ENCODE peak calls at places on chromosomes 7 and 10, in four cellular contexts. One of them, this sample, is unnamed.

GRCh38 chr7:139941866-139942265 is 112.8 kb downstream of the TBXAS1 start:
- DNase-seq in GM12878: no peak
- DNase-seq in H1: no peak
- DNase-seq in K562: no peak
- DNase-seq in this sample: no peak

GRCh38 chr7:24828871-24829661 is 71.8 kb upstream of the GSDME start:
- DNase-seq in K562: peak; percentile 54
- DNase-seq in H1: no peak
- DNase-seq in GM12878: no peak
- DNase-seq in this sample: no peak

GRCh38 chr7:10973942-10974716 is 457 bp downstream of the PHF14 start:
- DNase-seq in H1: no peak
- DNase-seq in GM12878: no peak
- DNase-seq in K562: peak; percentile 45
- DNase-seq in this sample: peak; percentile 44

GRCh38 chr7:90483236-90483635 is 13.8 kb downstream of the PTTG1IP2 start:
- DNase-seq in GM12878: no peak
- DNase-seq in H1: no peak
- DNase-seq in K562: no peak
- DNase-seq in this sample: no peak

GRCh38 chr7:79452495-79453265 is 787 bp downstream of the MAGI2 start:
- DNase-seq in K562: no peak
- DNase-seq in GM12878: no peak
- DNase-seq in H1: no peak
- DNase-seq in this sample: peak; percentile 26

GRCh38 chr10:28326516-28327493 is 23.9 kb upstream of the MPP7 start:
- DNase-seq in K562: no peak
- DNase-seq in GM12878: no peak
- DNase-seq in H1: no peak
- DNase-seq in this sample: peak; percentile 63

GRCh38 chr7:101943889-101944605 is 126.6 kb downstream of the CUX1 start:
- DNase-seq in GM12878: no peak
- DNase-seq in K562: no peak
- DNase-seq in H1: no peak
- DNase-seq in this sample: no peak

GRCh38 chr7:32560075-32560474 is 64.8 kb downstream of the AVL9 start:
- DNase-seq in H1: no peak
- DNase-seq in GM12878: no peak
- DNase-seq in K562: no peak
- DNase-seq in this sample: no peak

GRCh38 chr10:42971251-42971599 is 105.6 kb upstream of the RET start:
- DNase-seq in K562: no peak
- DNase-seq in H1: no peak
- DNase-seq in GM12878: no peak
- DNase-seq in this sample: no peak

GRCh38 chr10:61642692-61643091 is 20.0 kb upstream of the CABCOCO1 start:
- DNase-seq in H1: no peak
- DNase-seq in GM12878: no peak
- DNase-seq in K562: no peak
- DNase-seq in this sample: peak; percentile 82

GRCh38 chr7:137501561-137501960 is 158.0 kb upstream of the PTN start:
- DNase-seq in K562: no peak
- DNase-seq in H1: no peak
- DNase-seq in GM12878: no peak
- DNase-seq in this sample: no peak

GRCh38 chr10:52027055-52027454 is 287.0 kb upstream of the DKK1 start:
- DNase-seq in GM12878: no peak
- DNase-seq in K562: no peak
- DNase-seq in H1: no peak
- DNase-seq in this sample: peak; percentile 82

GRCh38 chr7:78226059-78226658 is 427.6 kb downstream of the PHTF2 start:
- DNase-seq in GM12878: no peak
- DNase-seq in H1: peak; percentile 19
- DNase-seq in K562: peak; percentile 64
- DNase-seq in this sample: peak; percentile 45

DNA sequence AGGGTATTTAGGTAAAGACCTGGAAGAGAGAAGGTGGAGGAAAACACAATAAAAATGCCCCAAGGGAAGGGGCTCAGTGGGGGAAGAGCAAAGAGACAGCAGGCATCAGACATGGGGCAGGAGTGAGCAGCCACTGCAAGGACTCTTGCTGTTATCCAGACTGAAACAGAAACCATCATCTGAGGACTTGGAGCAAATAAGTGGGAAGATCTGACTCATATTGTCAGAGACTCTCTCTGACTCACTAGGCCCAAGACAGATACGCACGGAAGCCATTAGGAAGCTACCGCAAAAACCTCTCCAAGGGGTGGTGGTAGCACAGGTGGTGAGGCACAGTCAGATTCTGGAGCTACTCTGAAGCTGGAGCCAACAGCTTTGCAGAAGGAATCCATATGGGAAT is 110.7 kb downstream of the RNF32 start:
- DNase-seq in K562: peak; percentile 27
- DNase-seq in GM12878: no peak
- DNase-seq in H1: no peak
- DNase-seq in this sample: peak; percentile 97
- TF ChIP-seq CHD1 in K562: no peak
- TF ChIP-seq CHD1 in GM12878: no peak
- TF ChIP-seq CHD1 in H1: no peak
- TF ChIP-seq CHD1 in this sample: no peak

GRCh38 chr10:72227826-72228225 is 11.8 kb upstream of the ASCC1 start:
- DNase-seq in K562: no peak
- DNase-seq in GM12878: no peak
- DNase-seq in H1: no peak
- DNase-seq in this sample: no peak
- TF ChIP-seq CHD1 in K562: no peak
- TF ChIP-seq CHD1 in GM12878: no peak
- TF ChIP-seq CHD1 in H1: no peak
- TF ChIP-seq CHD1 in this sample: no peak

DNA sequence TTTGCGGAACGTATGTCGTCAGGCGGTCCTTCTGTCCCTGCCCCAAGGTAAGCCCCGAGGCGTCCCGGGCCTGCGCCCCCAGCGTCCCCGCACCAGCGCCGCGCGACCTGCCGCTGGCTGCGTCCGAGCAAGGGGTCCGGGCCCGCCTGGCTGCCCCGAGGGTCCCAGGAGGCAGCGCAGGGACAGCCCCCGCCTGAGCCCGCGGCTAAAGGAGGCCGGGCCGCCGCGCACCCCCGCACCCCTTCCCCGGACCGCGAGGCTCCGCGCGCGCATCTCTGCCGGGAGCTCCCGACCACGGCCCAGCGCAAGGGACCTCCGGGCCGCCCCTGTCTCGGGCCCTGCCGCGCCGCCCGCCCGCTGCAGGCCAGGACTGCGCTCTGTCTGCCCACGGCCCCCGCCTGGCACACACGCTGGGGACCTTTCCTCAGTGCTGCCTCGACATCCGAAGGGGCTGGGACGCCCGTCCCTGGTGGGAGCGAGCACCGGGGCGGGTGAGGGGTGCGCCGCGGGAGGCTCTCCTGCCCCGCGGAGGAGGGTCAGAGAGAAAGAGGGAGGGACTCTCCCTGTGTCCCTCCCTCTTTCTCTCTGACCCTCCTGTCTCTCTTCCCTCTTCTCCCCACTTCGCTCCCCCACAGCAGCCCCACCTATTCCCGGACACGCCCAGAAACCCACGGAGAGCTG is 25.0 kb downstream of the SHH start:
- DNase-seq in H1: no peak
- DNase-seq in K562: no peak
- DNase-seq in GM12878: no peak
- DNase-seq in this sample: no peak
- TF ChIP-seq CHD1 in H1: no peak
- TF ChIP-seq CHD1 in K562: no peak
- TF ChIP-seq CHD1 in GM12878: no peak
- TF ChIP-seq CHD1 in this sample: no peak

DNA sequence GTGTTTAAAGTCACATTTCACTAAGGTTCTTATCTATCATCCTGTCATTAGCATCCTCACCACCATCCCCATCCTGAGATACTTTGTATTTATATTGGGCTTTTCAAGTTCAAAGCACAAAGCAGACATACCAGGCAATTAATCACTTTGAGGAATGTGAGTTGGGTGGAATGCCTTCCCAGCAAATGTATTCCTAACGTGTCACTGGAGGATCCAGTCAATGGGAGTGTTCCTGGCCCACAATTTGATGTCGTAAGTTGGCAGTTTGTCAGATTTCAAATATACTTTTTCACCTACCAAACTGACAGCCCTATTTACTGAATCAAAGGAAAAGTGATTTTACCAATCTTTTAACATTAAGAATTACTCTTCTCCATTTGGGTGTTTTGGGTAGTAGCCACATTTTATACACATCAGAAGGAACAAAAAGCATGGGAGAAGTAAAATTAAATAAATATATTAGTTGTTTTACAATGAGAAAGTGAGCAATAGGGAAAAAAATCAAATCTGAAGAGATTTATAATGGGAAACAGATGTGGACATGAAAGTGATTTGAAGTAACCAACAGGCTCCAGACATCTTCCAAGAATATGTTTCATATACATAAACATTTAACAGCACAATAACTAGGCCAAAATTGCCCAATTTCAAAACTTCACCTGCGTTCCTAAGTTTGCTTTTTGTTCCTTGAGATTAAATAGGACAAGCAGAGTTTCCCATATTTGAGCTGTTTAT is 222.9 kb downstream of the MTERF1 start:
- DNase-seq in K562: no peak
- DNase-seq in GM12878: no peak
- DNase-seq in H1: no peak
- DNase-seq in this sample: no peak
- TF ChIP-seq CHD1 in K562: no peak
- TF ChIP-seq CHD1 in GM12878: no peak
- TF ChIP-seq CHD1 in H1: no peak
- TF ChIP-seq CHD1 in this sample: no peak

DNA sequence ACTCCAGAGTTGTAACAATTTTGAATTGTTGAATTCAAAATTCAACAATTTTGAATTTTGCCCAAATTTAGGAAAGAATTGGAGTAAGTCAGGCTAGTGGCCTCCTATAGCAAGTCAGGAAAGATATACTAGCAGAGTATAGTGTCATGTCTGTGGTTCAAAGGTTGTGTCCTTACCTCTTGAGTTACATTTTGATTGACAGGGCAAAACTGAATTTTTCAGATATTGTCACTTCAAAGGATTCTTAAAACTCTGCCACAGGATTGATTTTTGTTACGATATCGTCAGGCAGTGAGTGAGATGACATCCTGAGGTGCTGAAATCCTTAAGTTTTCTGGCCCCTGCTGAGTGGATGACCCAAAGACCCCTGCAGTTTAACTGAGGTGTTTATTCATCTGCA is 50.7 kb downstream of the RBM20 start:
- DNase-seq in H1: no peak
- DNase-seq in K562: no peak
- DNase-seq in GM12878: no peak
- DNase-seq in this sample: no peak
- TF ChIP-seq CHD1 in H1: no peak
- TF ChIP-seq CHD1 in K562: no peak
- TF ChIP-seq CHD1 in GM12878: no peak
- TF ChIP-seq CHD1 in this sample: no peak

DNA sequence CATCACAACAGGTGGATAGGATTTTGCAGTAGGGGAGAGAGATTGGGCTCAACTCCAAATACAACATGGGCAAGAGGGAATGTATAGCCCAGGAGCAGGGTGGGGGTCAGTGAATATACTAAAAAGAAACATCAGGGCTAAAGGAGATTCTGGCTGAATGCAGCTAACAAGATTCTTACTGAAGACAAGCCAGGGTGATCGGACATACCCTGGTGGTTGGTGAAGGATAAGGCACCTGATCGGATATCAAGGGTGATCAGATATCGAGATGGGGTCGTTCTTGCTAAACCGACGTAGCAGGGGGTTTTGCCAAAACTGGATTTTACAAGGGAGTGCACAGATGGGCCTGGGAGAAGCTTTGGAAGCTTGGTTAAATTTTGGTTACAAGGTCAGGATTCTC is 34.4 kb downstream of the WIPF3 start:
- DNase-seq in K562: no peak
- DNase-seq in GM12878: no peak
- DNase-seq in H1: no peak
- DNase-seq in this sample: no peak
- TF ChIP-seq CHD1 in K562: no peak
- TF ChIP-seq CHD1 in GM12878: no peak
- TF ChIP-seq CHD1 in H1: no peak
- TF ChIP-seq CHD1 in this sample: no peak

DNA sequence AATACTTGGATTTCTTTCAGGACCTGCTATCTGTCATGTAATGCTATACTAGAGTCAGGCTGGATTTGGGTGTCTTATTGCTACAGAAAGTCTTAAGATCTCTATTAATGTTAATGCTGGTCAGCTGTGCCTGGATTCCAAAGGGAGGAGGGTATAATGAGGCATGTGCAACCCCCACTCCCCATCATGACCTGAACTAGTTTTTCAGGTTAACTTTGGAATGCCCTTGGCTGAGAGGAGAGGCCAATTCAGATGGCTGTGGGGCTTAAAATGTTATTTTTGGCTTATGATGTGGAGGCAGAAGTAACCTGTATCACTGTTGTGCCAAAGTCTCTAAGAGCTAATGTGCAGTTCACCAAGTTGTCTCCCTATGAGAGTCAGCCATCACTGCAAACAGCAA is 510.9 kb upstream of the C7orf33 start:
- DNase-seq in GM12878: no peak
- DNase-seq in K562: no peak
- DNase-seq in H1: no peak
- DNase-seq in this sample: no peak
- TF ChIP-seq CHD1 in GM12878: no peak
- TF ChIP-seq CHD1 in K562: no peak
- TF ChIP-seq CHD1 in H1: no peak
- TF ChIP-seq CHD1 in this sample: no peak

GRCh38 chr10:17025444-17026295 is 103.9 kb downstream of the CUBN start:
- DNase-seq in K562: peak; percentile 83
- DNase-seq in H1: no peak
- DNase-seq in GM12878: no peak
- DNase-seq in this sample: peak; percentile 99
- TF ChIP-seq CHD1 in K562: no peak
- TF ChIP-seq CHD1 in H1: no peak
- TF ChIP-seq CHD1 in GM12878: no peak
- TF ChIP-seq CHD1 in this sample: no peak

GRCh38 chr7:114649689-114650088 is 235.1 kb downstream of the FOXP2 start:
- DNase-seq in K562: no peak
- DNase-seq in H1: no peak
- DNase-seq in GM12878: no peak
- DNase-seq in this sample: no peak
- TF ChIP-seq CHD1 in K562: no peak
- TF ChIP-seq CHD1 in H1: no peak
- TF ChIP-seq CHD1 in GM12878: no peak
- TF ChIP-seq CHD1 in this sample: no peak

This sample was measured in IMR-90.